ENCODE peak calls at places on chromosomes 7 and 10, in four cellular contexts. W, H, C and Z are unnamed samples.

GRCh38 chr10:106278385-106278784 is 886.1 kb downstream of the SORCS1 start:
- DNase-seq in W (no peak), H (no peak), C (no peak), Z (peak)

GRCh38 chr10:89669985-89670384 is 24.9 kb upstream of the PANK1 start:
- DNase-seq in W (no peak), H (no peak), C (no peak), Z (peak)

GRCh38 chr7:35003679-35004278 is 33.5 kb downstream of the DPY19L1 start:
- DNase-seq in W (peak), H (peak), C (peak), Z (peak)

GRCh38 chr7:71787513-71787912 is 624.6 kb downstream of the CALN1 start:
- DNase-seq in W (peak), H (peak), C (no peak), Z (no peak)

GRCh38 chr7:45081670-45081974 is 7.1 kb downstream of the NACAD start:
- DNase-seq in W (no peak), H (no peak), C (no peak), Z (no peak)

GRCh38 chr7:102288285-102288930 is 1.7 kb downstream of the SH2B2 start:
- DNase-seq in W (no peak), H (peak), C (no peak), Z (peak)

GRCh38 chr10:23040002-23040401 is 55.4 kb upstream of the MSRB2 start:
- DNase-seq in W (no peak), H (no peak), C (no peak), Z (no peak)

GRCh38 chr10:74991435-74991834 is 120.0 kb upstream of the SAMD8 start:
- DNase-seq in W (peak), H (peak), C (peak), Z (peak)

GRCh38 chr7:137990251-137990901 is 11.5 kb downstream of the CREB3L2 start:
- DNase-seq in W (peak), H (peak), C (no peak), Z (no peak)

GRCh38 chr10:101225846-101226361 is 3.4 kb downstream of the LBX1 start:
- DNase-seq in W (no peak), H (no peak), C (no peak), Z (no peak)

GRCh38 chr7:55152490-55152889 is 133.7 kb downstream of the EGFR start:
- DNase-seq in W (no peak), H (no peak), C (no peak), Z (no peak)

GRCh38 chr10:100829103-100829870 is 83.5 kb upstream of the SLF2 start:
- DNase-seq in W (no peak), H (no peak), C (no peak), Z (no peak)

GRCh38 chr7:141701489-141702046 is 398 bp downstream of the DENND11 start:
- DNase-seq in W (peak), H (peak), C (peak), Z (peak)

GRCh38 chr7:102918865-102919264 is 6.1 kb downstream of the LRRC17 start:
- DNase-seq in W (peak), H (no peak), C (no peak), Z (no peak)